ENCODE peak calls at places on chromosomes 6 and 20, in four cellular contexts. V is IMR-90, Y is WTC11, W is SK-N-SH. H is an unnamed sample.
A peak's percentile ranks its signal among the peaks of the same experiment; 100 is the strongest.

GRCh38 chr6:1724124-1724523 is 114.4 kb downstream of the FOXC1 start:
- DNase-seq in V (no peak), W (no peak), Y (no peak), H (no peak)

GRCh38 chr6:10407674-10408054 is 7.2 kb downstream of the TFAP2A start:
- DNase-seq in Y (no peak), V (no peak), W (no peak), H (no peak)

GRCh38 chr6:788058-788457 is 95.1 kb upstream of the EXOC2 start:
- DNase-seq in W (no peak), Y (no peak), V (no peak), H (no peak)

GRCh38 chr6:3045369-3045768 is 22.9 kb upstream of the RIPK1 start:
- DNase-seq in W (no peak), Y (no peak), V (no peak), H (no peak)

GRCh38 chr6:152775441-152775840 is 24.8 kb downstream of the VIP start:
- DNase-seq in W (no peak), V (no peak), Y (no peak), H (no peak)

GRCh38 chr6:158066161-158066781 is 84.6 kb downstream of the SYNJ2 start:
- DNase-seq in Y (no peak), W (no peak), V (no peak), H (no peak)

GRCh38 chr20:41432620-41433602 is 66.3 kb upstream of the EMILIN3 start:
- DNase-seq in V (no peak), W (no peak), Y (no peak), H (no peak)

GRCh38 chr6:37971711-37972410 is 152.3 kb downstream of the ZFAND3 start:
- DNase-seq in W (no peak), V (peak; percentile 72), Y (no peak), H (no peak)

GRCh38 chr6:12291785-12292604 is 1.8 kb downstream of the EDN1 start:
- DNase-seq in W (peak; percentile 34), Y (peak; percentile 36), V (peak; percentile 33), H (no peak)

GRCh38 chr20:32288225-32288849 is 10.9 kb downstream of the KIF3B start:
- DNase-seq in Y (no peak), V (no peak), W (no peak), H (no peak)

GRCh38 chr20:32287231-32287638 is 9.8 kb downstream of the KIF3B start:
- DNase-seq in Y (no peak), V (no peak), W (no peak), H (no peak)

GRCh38 chr20:32285082-32285620 is 7.7 kb downstream of the KIF3B start:
- DNase-seq in V (no peak), Y (no peak), W (no peak), H (no peak)

GRCh38 chr20:32282461-32282860 is 5.0 kb downstream of the KIF3B start:
- DNase-seq in V (no peak), W (no peak), Y (no peak), H (no peak)

GRCh38 chr20:32285621-32286334 is 8.3 kb downstream of the KIF3B start:
- DNase-seq in V (peak; percentile 10), Y (no peak), W (no peak), H (no peak)
- TF ChIP-seq USF2 in V (no peak), Y (no peak), W (no peak), H (no peak)

DNA sequence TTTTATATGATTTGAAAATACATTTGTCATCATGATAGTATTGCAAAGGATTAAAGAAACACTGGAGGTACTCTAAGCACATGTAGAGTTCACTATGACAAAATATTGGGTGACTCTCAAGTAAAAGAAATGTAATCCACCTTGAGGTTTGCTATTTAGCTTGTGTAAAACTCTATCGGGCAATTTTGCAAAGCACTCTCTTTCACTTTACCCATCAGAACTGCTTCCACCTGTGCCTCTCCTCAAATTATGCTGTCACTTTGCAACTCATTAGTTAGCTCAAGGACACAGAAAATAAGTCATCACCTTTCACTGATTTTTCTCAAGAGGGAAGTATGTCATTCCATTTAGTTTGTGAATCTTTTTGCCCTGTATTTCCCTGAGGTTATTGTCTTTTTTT is 14.0 kb downstream of the TRDN start:
- DNase-seq in V (no peak), W (no peak), Y (no peak), H (no peak)
- TF ChIP-seq USF2 in V (no peak), W (no peak), Y (no peak), H (no peak)

DNA sequence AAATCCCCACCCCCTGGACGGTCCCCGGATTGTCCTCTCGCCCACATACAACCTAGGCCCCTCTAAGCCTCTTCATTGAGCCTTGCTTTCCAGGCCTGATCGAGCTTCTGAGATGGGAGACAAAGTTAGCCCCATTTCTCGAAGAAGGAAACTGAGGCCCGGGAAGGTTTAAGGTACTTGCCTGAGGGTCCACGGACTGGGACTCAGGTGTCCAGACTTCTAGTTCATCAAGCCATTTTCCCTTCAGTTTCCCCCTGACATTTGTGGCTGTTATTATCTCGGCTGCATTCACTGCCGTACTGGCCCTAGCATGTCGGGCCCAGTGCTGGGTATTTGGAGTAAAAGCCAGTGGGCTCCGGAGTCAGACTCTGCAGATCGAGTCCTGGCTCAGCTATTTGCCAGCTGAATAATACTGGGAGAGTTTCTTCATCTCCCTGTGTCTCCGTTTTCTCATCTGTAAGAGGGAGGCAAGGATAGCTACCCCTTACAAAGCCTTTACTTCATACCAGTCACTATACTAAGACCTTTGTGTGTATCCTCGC is 633 bp downstream of the RPRD1B start:
- DNase-seq in Y (no peak), V (no peak), W (no peak), H (no peak)
- TF ChIP-seq USF2 in Y (no peak), V (no peak), W (no peak), H (no peak)

DNA sequence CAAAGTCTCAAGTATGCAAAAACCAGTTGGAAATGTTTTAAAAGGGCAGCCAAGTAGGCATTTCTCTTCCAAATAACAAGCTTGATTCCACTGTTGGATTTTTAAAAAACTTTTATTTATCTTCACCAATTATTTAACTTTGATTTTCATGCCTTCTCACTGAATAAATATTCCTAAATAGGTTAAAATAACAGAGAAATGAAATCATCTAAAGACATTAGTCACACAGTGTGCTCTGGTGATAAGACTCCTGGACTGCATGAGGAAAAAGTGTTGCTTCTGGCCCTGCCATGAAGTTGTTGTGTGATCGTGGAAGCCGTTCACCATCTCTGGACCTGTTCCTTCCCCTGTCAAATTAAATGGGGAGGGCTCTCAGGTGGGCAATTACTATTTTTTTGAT is 33.8 kb upstream of the IGF2R start:
- DNase-seq in V (peak; percentile 55), W (no peak), Y (no peak), H (no peak)
- TF ChIP-seq USF2 in V (no peak), W (no peak), Y (no peak), H (no peak)

DNA sequence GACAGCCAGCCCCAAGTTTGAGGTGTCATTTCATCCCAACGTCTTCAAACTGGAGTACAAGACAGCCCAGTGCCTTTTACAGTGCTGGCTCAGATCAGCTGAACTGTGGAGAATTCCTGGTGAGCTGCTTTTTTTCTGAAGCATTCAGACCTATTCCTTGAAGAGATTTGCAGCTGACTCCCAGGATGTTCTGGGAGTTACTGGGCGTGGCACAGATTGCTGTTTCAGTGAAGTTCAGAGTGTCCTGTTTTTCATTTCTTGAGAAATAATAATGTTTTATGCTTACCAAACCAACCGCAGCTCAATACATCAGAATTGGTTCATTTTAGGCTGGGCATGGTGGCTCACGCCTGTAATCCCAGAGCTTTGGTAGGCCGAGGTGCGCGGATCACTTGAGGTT is 33.4 kb upstream of the SRPK1 start:
- DNase-seq in V (peak; percentile 27), Y (no peak), W (no peak), H (no peak)
- TF ChIP-seq USF2 in V (no peak), Y (no peak), W (no peak), H (no peak)

DNA sequence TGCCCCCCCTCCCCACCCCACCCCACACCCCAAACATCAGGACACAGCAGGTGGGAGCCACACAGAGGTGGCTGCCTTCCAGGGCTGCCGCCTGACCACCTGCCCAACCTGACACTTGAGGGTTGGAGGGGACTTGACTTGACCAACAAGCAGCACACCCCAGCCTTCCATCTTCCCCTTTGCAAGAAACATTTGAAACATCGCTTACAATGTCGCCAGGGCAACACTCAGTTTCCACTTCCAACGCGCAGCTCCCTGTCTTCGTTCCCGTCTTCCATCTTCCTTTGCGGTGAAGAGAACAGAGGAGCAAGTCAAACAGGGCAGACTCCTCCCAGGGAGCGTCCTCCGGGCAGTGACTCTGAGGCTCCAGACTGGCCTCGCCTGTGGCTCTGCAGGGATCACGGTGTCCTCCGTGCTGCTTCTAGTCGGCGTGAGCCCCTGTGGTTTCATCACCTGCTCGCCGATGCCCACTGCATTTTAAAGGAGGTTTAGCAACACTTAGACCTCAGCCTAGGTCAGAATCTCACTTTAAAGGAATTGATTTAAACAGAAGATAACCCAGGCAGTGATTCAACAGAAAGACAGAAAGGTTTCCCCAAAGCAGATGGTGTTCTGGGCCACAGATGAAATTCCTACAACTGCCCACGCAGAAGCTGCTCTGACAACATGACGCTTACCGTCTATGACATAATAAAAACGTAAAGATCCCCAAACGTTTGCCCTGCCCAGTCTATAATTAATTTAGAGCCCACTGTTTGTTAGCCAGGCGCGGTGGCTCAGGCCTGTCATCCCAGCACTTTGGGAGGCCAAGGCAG is 130.8 kb downstream of the TAF4 start:
- DNase-seq in Y (peak; percentile 14), W (no peak), V (peak; percentile 46), H (peak; percentile 47)
- TF ChIP-seq USF2 in Y (no peak), W (no peak), V (no peak), H (no peak)

DNA sequence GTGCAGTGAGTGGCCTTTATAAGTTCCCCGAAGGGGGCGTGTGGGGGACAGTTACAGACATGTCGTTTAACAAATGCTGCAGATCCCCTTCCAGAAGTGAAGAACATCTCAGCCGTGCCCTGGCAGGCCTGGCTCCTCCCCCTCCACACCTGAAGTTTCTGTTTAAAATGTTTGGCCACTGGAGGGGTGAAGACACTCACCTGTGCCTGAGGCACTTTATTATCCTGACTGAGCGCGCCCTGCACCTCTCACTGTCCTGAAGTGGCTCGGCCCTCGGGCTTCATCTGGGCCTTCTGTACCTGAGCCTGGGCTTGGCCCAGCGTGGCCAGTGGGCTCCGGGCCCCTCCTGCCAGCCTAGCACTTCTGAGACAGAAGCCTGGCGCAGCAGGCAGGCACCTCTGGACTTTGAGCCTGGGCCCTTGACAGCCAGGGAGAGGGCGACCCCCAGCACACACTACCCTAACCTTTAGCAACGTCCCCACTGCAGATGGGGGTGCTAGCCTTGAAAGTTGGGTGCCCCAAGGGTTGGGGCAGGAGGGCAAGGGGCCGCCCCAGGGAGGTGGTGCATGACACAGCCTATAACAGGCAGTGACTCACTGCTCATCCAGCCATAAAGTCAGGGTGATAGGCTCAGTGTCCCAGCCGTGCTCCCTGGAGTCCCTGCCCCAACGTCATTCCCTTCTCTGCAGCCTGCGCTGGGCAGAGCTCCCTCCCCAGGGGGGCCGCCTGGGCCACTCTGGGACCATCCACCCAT is 13.6 kb upstream of the GATA5 start:
- DNase-seq in Y (no peak), V (no peak), W (no peak), H (no peak)
- TF ChIP-seq USF2 in Y (no peak), V (no peak), W (no peak), H (no peak)

GRCh38 chr6:90393232-90393884 is 96.7 kb upstream of the BACH2 start:
- DNase-seq in V (peak; percentile 71), Y (peak; percentile 69), W (peak; percentile 61), H (peak; percentile 47)
- TF ChIP-seq USF2 in V (no peak), Y (no peak), W (no peak), H (no peak)

H was measured in H1.